ENCODE peak calls at places on chromosomes 7 and 10, in six cellular contexts. One of them, this sample, is unnamed.

GRCh38 chr7:156949541-156950380 is at the start of gene NOM1:
- DNase-seq in SK-N-SH: peak; percentile 99
- DNase-seq in HCT116: peak; percentile 56
- DNase-seq in K562: peak; percentile 97
- DNase-seq in HepG2: peak; percentile 66
- DNase-seq in GM12878: peak; percentile 20
- DNase-seq in this sample: peak; percentile 20

GRCh38 chr10:73166972-73167371 is 836 bp downstream of the ECD start:
- DNase-seq in SK-N-SH: no peak
- DNase-seq in HCT116: no peak
- DNase-seq in K562: no peak
- DNase-seq in HepG2: no peak
- DNase-seq in GM12878: no peak
- DNase-seq in this sample: no peak

GRCh38 chr10:102712089-102712488 is 2.1 kb downstream of the ARL3 start:
- DNase-seq in SK-N-SH: no peak
- DNase-seq in HCT116: no peak
- DNase-seq in K562: no peak
- DNase-seq in HepG2: no peak
- DNase-seq in GM12878: no peak
- DNase-seq in this sample: no peak

GRCh38 chr10:33154590-33154989 is 179.9 kb downstream of the NRP1 start:
- DNase-seq in SK-N-SH: no peak
- DNase-seq in HCT116: no peak
- DNase-seq in K562: no peak
- DNase-seq in HepG2: no peak
- DNase-seq in GM12878: no peak
- DNase-seq in this sample: no peak

GRCh38 chr7:115975766-115976165 is 54.8 kb downstream of the TFEC start:
- DNase-seq in SK-N-SH: no peak
- DNase-seq in HCT116: no peak
- DNase-seq in K562: no peak
- DNase-seq in HepG2: no peak
- DNase-seq in GM12878: no peak
- DNase-seq in this sample: no peak

GRCh38 chr7:22647451-22648257 is 79.3 kb upstream of the IL6 start:
- DNase-seq in SK-N-SH: no peak
- DNase-seq in HCT116: no peak
- DNase-seq in K562: no peak
- DNase-seq in HepG2: no peak
- DNase-seq in GM12878: no peak
- DNase-seq in this sample: no peak

GRCh38 chr7:24701232-24701898 is 55.9 kb downstream of the GSDME start:
- DNase-seq in SK-N-SH: no peak
- DNase-seq in HCT116: no peak
- DNase-seq in K562: no peak
- DNase-seq in HepG2: no peak
- DNase-seq in GM12878: no peak
- DNase-seq in this sample: no peak

GRCh38 chr10:103542764-103543616 is 49.5 kb downstream of the NEURL1 start:
- DNase-seq in SK-N-SH: peak; percentile 82
- DNase-seq in HCT116: peak; percentile 46
- DNase-seq in K562: no peak
- DNase-seq in HepG2: peak; percentile 14
- DNase-seq in GM12878: peak; percentile 13
- DNase-seq in this sample: no peak

GRCh38 chr10:102631525-102632393 is 12.5 kb upstream of the TRIM8 start:
- DNase-seq in SK-N-SH: no peak
- DNase-seq in HCT116: no peak
- DNase-seq in K562: no peak
- DNase-seq in HepG2: no peak
- DNase-seq in GM12878: no peak
- DNase-seq in this sample: no peak

DNA sequence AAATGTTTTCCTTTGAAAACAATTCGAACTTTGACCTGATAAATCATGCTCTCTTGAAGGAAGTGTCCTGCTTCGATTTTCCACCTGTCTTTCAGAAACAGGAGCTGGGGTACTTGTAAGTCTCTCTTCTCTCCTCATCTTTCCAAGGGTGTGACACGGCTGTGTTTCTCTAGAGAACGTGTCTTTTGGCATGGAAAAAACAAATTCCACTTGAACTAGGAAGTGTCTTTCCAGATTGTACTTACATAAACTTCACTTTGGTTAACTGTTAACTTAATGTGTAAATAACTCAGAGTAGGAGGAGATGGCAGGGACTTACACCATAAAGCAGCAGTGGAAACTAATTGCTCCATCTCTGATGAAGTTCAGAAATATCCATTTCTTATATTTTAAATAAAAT is 4.2 kb upstream of the CALCR start:
- DNase-seq in SK-N-SH: no peak
- DNase-seq in HCT116: no peak
- DNase-seq in K562: no peak
- DNase-seq in HepG2: peak; percentile 28
- DNase-seq in GM12878: no peak
- DNase-seq in this sample: no peak
- TF ChIP-seq SIN3A in SK-N-SH: no peak
- TF ChIP-seq SIN3A in HCT116: no peak
- TF ChIP-seq SIN3A in K562: no peak
- TF ChIP-seq SIN3A in HepG2: no peak
- TF ChIP-seq SIN3A in GM12878: no peak
- TF ChIP-seq SIN3A in this sample: no peak

GRCh38 chr10:95767884-95768556 is 12.1 kb downstream of the ENTPD1 start:
- DNase-seq in SK-N-SH: no peak
- DNase-seq in HCT116: no peak
- DNase-seq in K562: no peak
- DNase-seq in HepG2: no peak
- DNase-seq in GM12878: no peak
- DNase-seq in this sample: no peak
- TF ChIP-seq REST in SK-N-SH: no peak
- TF ChIP-seq REST in HCT116: no peak
- TF ChIP-seq REST in K562: no peak
- TF ChIP-seq REST in HepG2: no peak
- TF ChIP-seq REST in GM12878: no peak
- TF ChIP-seq REST in this sample: no peak

GRCh38 chr10:79181227-79181626 is 112.5 kb downstream of the ZMIZ1 start:
- DNase-seq in SK-N-SH: no peak
- DNase-seq in HCT116: no peak
- DNase-seq in K562: no peak
- DNase-seq in HepG2: no peak
- DNase-seq in GM12878: no peak
- DNase-seq in this sample: no peak
- TF ChIP-seq POLR2AphosphoS5 in SK-N-SH: no peak
- TF ChIP-seq POLR2AphosphoS5 in HCT116: no peak
- TF ChIP-seq POLR2AphosphoS5 in K562: no peak
- TF ChIP-seq POLR2AphosphoS5 in HepG2: no peak
- TF ChIP-seq POLR2AphosphoS5 in GM12878: no peak
- TF ChIP-seq POLR2AphosphoS5 in this sample: no peak

GRCh38 chr7:7369134-7369533 is 166.5 kb downstream of the COL28A1 start:
- DNase-seq in SK-N-SH: no peak
- DNase-seq in HCT116: no peak
- DNase-seq in K562: no peak
- DNase-seq in HepG2: no peak
- DNase-seq in GM12878: no peak
- DNase-seq in this sample: no peak
- TF ChIP-seq SIN3A in SK-N-SH: no peak
- TF ChIP-seq SIN3A in HCT116: no peak
- TF ChIP-seq SIN3A in K562: no peak
- TF ChIP-seq SIN3A in HepG2: no peak
- TF ChIP-seq SIN3A in GM12878: no peak
- TF ChIP-seq SIN3A in this sample: no peak

DNA sequence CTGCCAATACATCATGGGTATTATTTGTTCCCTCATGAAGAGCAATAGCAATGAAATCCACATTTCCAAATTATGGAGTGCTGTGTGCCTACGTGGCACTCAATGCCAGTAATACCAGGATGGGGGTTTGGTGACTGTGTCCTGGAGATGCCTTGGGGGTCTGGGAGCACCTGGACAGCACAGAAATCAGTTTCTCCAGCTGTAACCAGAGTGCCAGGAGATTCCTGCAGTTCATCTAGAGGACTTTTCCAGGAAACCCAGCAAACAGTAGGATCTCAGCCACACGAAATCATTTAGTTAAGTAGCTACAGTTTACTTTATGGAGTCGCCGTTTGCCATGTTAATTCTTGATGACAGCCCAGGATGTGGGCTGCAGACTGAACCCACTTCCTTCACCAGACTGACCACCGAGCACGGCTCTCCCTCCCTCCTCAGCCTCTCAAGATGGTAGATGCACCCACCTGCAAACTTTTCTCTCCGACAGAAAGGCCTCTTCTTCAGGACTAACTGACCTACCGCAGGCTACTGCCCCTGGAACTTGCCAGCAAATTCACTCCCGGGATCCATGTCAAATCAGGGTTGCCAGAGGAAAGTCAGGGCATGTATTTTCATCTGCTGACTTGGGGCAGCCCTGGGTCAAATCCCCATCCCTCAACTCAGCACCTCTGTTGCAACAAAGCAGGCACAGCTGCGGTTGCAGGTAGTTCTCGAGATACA is 30.3 kb downstream of the MKI67 start:
- DNase-seq in SK-N-SH: no peak
- DNase-seq in HCT116: no peak
- DNase-seq in K562: no peak
- DNase-seq in HepG2: no peak
- DNase-seq in GM12878: no peak
- DNase-seq in this sample: no peak
- TF ChIP-seq REST in SK-N-SH: no peak
- TF ChIP-seq REST in HCT116: no peak
- TF ChIP-seq REST in K562: no peak
- TF ChIP-seq REST in HepG2: no peak
- TF ChIP-seq REST in GM12878: no peak
- TF ChIP-seq REST in this sample: no peak

DNA sequence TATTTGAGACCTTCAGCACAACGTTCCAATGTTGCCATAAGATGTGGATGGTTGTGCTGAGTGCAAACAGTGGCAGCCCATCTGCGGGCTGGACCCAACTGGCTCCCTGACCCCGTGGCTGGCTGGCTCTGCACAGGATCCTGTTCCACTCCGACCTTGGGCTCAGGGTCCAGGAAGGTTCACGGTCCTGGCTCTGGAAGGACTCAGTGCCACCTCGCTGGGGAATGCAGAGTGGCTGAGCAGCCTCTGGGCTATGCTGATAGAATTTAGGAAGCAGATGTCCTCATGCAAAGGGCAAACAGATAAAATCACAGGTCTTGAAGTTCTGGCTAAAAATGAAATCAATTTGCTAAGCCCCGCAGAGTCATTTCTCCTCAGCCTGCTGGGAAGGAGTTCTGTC is 171.6 kb downstream of the PIP4K2A start:
- DNase-seq in SK-N-SH: peak; percentile 60
- DNase-seq in HCT116: no peak
- DNase-seq in K562: no peak
- DNase-seq in HepG2: no peak
- DNase-seq in GM12878: no peak
- DNase-seq in this sample: no peak
- TF ChIP-seq POLR2AphosphoS5 in SK-N-SH: no peak
- TF ChIP-seq POLR2AphosphoS5 in HCT116: no peak
- TF ChIP-seq POLR2AphosphoS5 in K562: no peak
- TF ChIP-seq POLR2AphosphoS5 in HepG2: no peak
- TF ChIP-seq POLR2AphosphoS5 in GM12878: no peak
- TF ChIP-seq POLR2AphosphoS5 in this sample: no peak

GRCh38 chr10:100403734-100404133 is 56.7 kb downstream of the SCD start:
- DNase-seq in SK-N-SH: no peak
- DNase-seq in HCT116: no peak
- DNase-seq in K562: no peak
- DNase-seq in HepG2: no peak
- DNase-seq in GM12878: no peak
- DNase-seq in this sample: no peak
- TF ChIP-seq SIN3A in SK-N-SH: no peak
- TF ChIP-seq SIN3A in HCT116: no peak
- TF ChIP-seq SIN3A in K562: no peak
- TF ChIP-seq SIN3A in HepG2: no peak
- TF ChIP-seq SIN3A in GM12878: no peak
- TF ChIP-seq SIN3A in this sample: no peak

DNA sequence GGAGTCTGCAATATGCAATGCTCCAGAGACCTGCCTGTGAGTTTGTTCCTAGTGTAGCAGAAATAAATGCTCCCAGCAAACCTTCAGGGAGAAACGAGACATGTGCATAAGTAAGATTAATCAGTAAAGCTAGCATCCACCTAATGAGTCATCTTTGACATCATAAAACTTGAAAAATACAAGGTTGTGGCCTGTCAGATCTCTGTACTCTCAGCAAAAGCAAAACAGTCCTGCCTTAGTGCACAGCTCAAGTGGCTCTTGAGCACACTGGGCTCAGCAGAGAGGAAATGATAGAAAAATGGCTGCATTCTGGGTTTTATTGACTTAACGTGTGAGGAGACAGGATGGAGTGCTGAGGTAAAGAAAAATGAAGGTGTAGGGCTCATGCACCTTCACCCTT is 32.5 kb upstream of the ERCC6 start:
- DNase-seq in SK-N-SH: no peak
- DNase-seq in HCT116: no peak
- DNase-seq in K562: no peak
- DNase-seq in HepG2: no peak
- DNase-seq in GM12878: no peak
- DNase-seq in this sample: no peak
- TF ChIP-seq REST in SK-N-SH: no peak
- TF ChIP-seq REST in HCT116: no peak
- TF ChIP-seq REST in K562: no peak
- TF ChIP-seq REST in HepG2: no peak
- TF ChIP-seq REST in GM12878: no peak
- TF ChIP-seq REST in this sample: no peak